ENCODE peak calls at places on chromosomes 6 and 20, in nine cellular contexts. I is posterior cingulate gyrus, C is HTR-8/SVneo, M is hypothalamus, B is uterus, E is nephron progenitor cell, H is NCI-H460, X is RWPE1, V is EL. Y is an unnamed sample.
A peak's percentile ranks its signal among the peaks of the same experiment; 100 is the strongest.

GRCh38 chr6:74222768-74223321 is 526.8 kb downstream of the CD109 start:
- DNase-seq in M (no peak), B (no peak), X (peak; percentile 4), V (no peak), I (no peak), C (no peak), H (no peak), E (no peak), Y (peak; percentile 21)

GRCh38 chr20:11432407-11432806 is 485.3 kb upstream of the BTBD3 start:
- DNase-seq in V (peak; percentile 91), X (peak; percentile 72), B (no peak), E (no peak), H (no peak), C (peak; percentile 11), I (no peak), M (no peak), Y (peak; percentile 90)

GRCh38 chr6:106473807-106474206 is 113.3 kb downstream of the CRYBG1 start:
- DNase-seq in V (peak; percentile 38), X (peak; percentile 39), E (no peak), H (no peak), B (no peak), C (no peak), I (no peak), M (no peak), Y (peak; percentile 79)

GRCh38 chr6:15266423-15266996 is 20.6 kb downstream of the JARID2 start:
- DNase-seq in I (no peak), H (no peak), M (no peak), C (no peak), E (no peak), V (no peak), B (no peak), X (no peak), Y (no peak)

GRCh38 chr6:3363296-3364025 is 93.4 kb downstream of the SLC22A23 start:
- DNase-seq in X (peak; percentile 62), I (peak; percentile 22), M (no peak), V (no peak), C (no peak), E (no peak), H (no peak), B (no peak), Y (no peak)

GRCh38 chr6:161411265-161411944 is 137.5 kb upstream of the AGPAT4 start:
- DNase-seq in I (no peak), M (no peak), V (no peak), C (no peak), X (no peak), H (no peak), B (no peak), E (no peak), Y (peak; percentile 51)

GRCh38 chr6:16238057-16238657 is at the start of gene GMPR:
- DNase-seq in V (peak; percentile 78), I (peak; percentile 32), X (peak; percentile 16), B (peak; percentile 72), M (peak; percentile 56), C (peak; percentile 53), H (no peak), E (peak; percentile 81), Y (no peak)

GRCh38 chr20:63087872-63088680 is 81.3 kb upstream of the BHLHE23 start:
- DNase-seq in C (no peak), H (no peak), B (peak; percentile 3), E (peak; percentile 1), M (no peak), I (no peak), V (no peak), X (no peak), Y (no peak)

GRCh38 chr20:39954585-39954984 is 734.5 kb downstream of the MAFB start:
- DNase-seq in I (no peak), V (no peak), E (no peak), C (no peak), H (no peak), M (no peak), X (no peak), B (no peak), Y (no peak)

GRCh38 chr6:149925253-149925973 is 2.5 kb upstream of the RAET1G start:
- DNase-seq in B (no peak), X (no peak), M (no peak), I (no peak), V (peak; percentile 26), C (no peak), E (peak; percentile 23), H (no peak), Y (no peak)

GRCh38 chr20:9923648-9924047 is 84.8 kb upstream of the PAK5 start:
- DNase-seq in X (no peak), I (no peak), E (no peak), C (no peak), H (no peak), M (no peak), B (no peak), V (no peak), Y (no peak)

GRCh38 chr6:32752580-32752979 is 10.8 kb downstream of the HLA-DQB2 start:
- DNase-seq in M (no peak), I (no peak), V (peak; percentile 24), X (peak; percentile 13), B (no peak), H (no peak), C (peak; percentile 24), E (no peak), Y (no peak)

GRCh38 chr6:151263967-151264366 is 24.2 kb downstream of the AKAP12 start:
- DNase-seq in V (no peak), E (no peak), X (no peak), B (peak; percentile 34), I (no peak), C (no peak), H (no peak), M (no peak), Y (peak; percentile 60)

GRCh38 chr6:5036309-5036708 is 32.5 kb upstream of the RPP40 start:
- DNase-seq in V (peak; percentile 40), X (peak; percentile 49), E (peak; percentile 57), I (no peak), M (no peak), H (peak; percentile 67), B (no peak), C (no peak), Y (peak; percentile 41)

GRCh38 chr6:16503919-16504554 is 257.2 kb downstream of the ATXN1 start:
- DNase-seq in B (no peak), V (no peak), C (no peak), I (no peak), X (no peak), E (no peak), H (no peak), M (no peak), Y (no peak)

Y was measured in astrocyte.